ENCODE peak calls at places on chromosomes 5 and 9, in four cellular contexts. One of them, this sample, is unnamed.

GRCh38 chr5:95951916-95952315 is 9.7 kb downstream of the ELL2 start:
- DNase-seq in D341Med: no peak
- DNase-seq in GM18507: no peak
- DNase-seq in memory B cell: no peak
- DNase-seq in this sample: no peak

GRCh38 chr9:132806723-132807421 is 71.2 kb downstream of the AK8 start:
- DNase-seq in memory B cell: no peak
- DNase-seq in D341Med: no peak
- DNase-seq in GM18507: no peak
- DNase-seq in this sample: no peak

GRCh38 chr5:123344819-123345426 is 78.3 kb downstream of the CEP120 start:
- DNase-seq in GM18507: no peak
- DNase-seq in D341Med: no peak
- DNase-seq in memory B cell: no peak
- DNase-seq in this sample: no peak

GRCh38 chr5:177358333-177358939 is 712 bp downstream of the RGS14 start:
- DNase-seq in GM18507: no peak
- DNase-seq in memory B cell: no peak
- DNase-seq in D341Med: no peak
- DNase-seq in this sample: no peak

GRCh38 chr5:75623846-75624245 is 12.6 kb downstream of the ANKDD1B start:
- DNase-seq in D341Med: no peak
- DNase-seq in GM18507: no peak
- DNase-seq in memory B cell: no peak
- DNase-seq in this sample: no peak

GRCh38 chr5:111635151-111635945 is 121.6 kb downstream of the NREP start:
- DNase-seq in memory B cell: no peak
- DNase-seq in D341Med: no peak
- DNase-seq in GM18507: no peak
- DNase-seq in this sample: no peak

GRCh38 chr9:129102095-129102525 is 8.5 kb downstream of the CRAT start:
- DNase-seq in D341Med: peak; percentile 27
- DNase-seq in GM18507: no peak
- DNase-seq in memory B cell: no peak
- DNase-seq in this sample: no peak

GRCh38 chr5:139392678-139393496 is 2.0 kb downstream of the PROB1 start:
- DNase-seq in memory B cell: peak; percentile 86
- DNase-seq in GM18507: peak; percentile 70
- DNase-seq in D341Med: peak; percentile 93
- DNase-seq in this sample: peak; percentile 88

GRCh38 chr5:142548739-142549275 is 137.1 kb downstream of the FGF1 start:
- DNase-seq in D341Med: peak; percentile 81
- DNase-seq in GM18507: peak; percentile 30
- DNase-seq in memory B cell: no peak
- DNase-seq in this sample: peak; percentile 13

GRCh38 chr9:68705636-68706578 is 867 bp downstream of the PIP5K1B start:
- DNase-seq in memory B cell: no peak
- DNase-seq in GM18507: no peak
- DNase-seq in D341Med: no peak
- DNase-seq in this sample: peak; percentile 58

GRCh38 chr5:116614603-116614920 is 39.9 kb upstream of the SEMA6A start:
- DNase-seq in D341Med: no peak
- DNase-seq in memory B cell: no peak
- DNase-seq in GM18507: no peak
- DNase-seq in this sample: no peak

GRCh38 chr5:61162832-61163567 is 732 bp upstream of the SMIM15 start:
- DNase-seq in GM18507: no peak
- DNase-seq in D341Med: no peak
- DNase-seq in memory B cell: no peak
- DNase-seq in this sample: no peak

GRCh38 chr5:83711982-83712601 is 8.6 kb downstream of the HAPLN1 start:
- DNase-seq in GM18507: peak; percentile 11
- DNase-seq in D341Med: no peak
- DNase-seq in memory B cell: peak; percentile 16
- DNase-seq in this sample: no peak

GRCh38 chr5:65895891-65896290 is 30.5 kb upstream of the ERBIN start:
- DNase-seq in memory B cell: no peak
- DNase-seq in D341Med: no peak
- DNase-seq in GM18507: no peak
- DNase-seq in this sample: no peak

GRCh38 chr5:4977421-4977820 is 162.7 kb upstream of the ADAMTS16 start:
- DNase-seq in memory B cell: no peak
- DNase-seq in D341Med: no peak
- DNase-seq in GM18507: no peak
- DNase-seq in this sample: no peak

GRCh38 chr5:78005021-78005785 is 229.1 kb upstream of the TBCA start:
- DNase-seq in GM18507: no peak
- DNase-seq in memory B cell: no peak
- DNase-seq in D341Med: no peak
- DNase-seq in this sample: no peak

GRCh38 chr9:128420651-128421473 is at the start of gene CERCAM:
- DNase-seq in memory B cell: peak; percentile 41
- DNase-seq in GM18507: peak; percentile 59
- DNase-seq in D341Med: peak; percentile 93
- DNase-seq in this sample: peak; percentile 53

GRCh38 chr5:135246923-135247795 is 151.9 kb downstream of the MACROH2A1 start:
- DNase-seq in GM18507: no peak
- DNase-seq in D341Med: peak; percentile 54
- DNase-seq in memory B cell: no peak
- DNase-seq in this sample: no peak

GRCh38 chr9:100579665-100580064 is 1.8 kb downstream of the CAVIN4 start:
- DNase-seq in memory B cell: no peak
- DNase-seq in D341Med: no peak
- DNase-seq in GM18507: no peak
- DNase-seq in this sample: no peak

GRCh38 chr5:128426090-128426534 is 111.9 kb downstream of the FBN2 start:
- DNase-seq in D341Med: no peak
- DNase-seq in GM18507: no peak
- DNase-seq in memory B cell: no peak
- DNase-seq in this sample: no peak

GRCh38 chr9:115923903-115924668 is 229.5 kb upstream of the PAPPA start:
- DNase-seq in GM18507: no peak
- DNase-seq in memory B cell: no peak
- DNase-seq in D341Med: no peak
- DNase-seq in this sample: no peak

This sample was measured in naive B cell.